ENCODE peak calls at places on chromosome 18, in nine cellular contexts. C, B, N, P, F, A, M, Y and Q are unnamed samples.

GRCh38 chr18:48754559-48754958 is 196.2 kb downstream of the SMAD7 start:
- DNase-seq in A (no peak), C (no peak), P (no peak), F (no peak), N (no peak), Y (no peak), B (no peak), M (no peak), Q (no peak)

GRCh38 chr18:48913201-48913600 is 37.6 kb downstream of the SMAD7 start:
- DNase-seq in B (no peak), C (no peak), Y (no peak), A (no peak), M (peak; percentile 9), P (peak; percentile 61), N (no peak), F (no peak), Q (no peak)

GRCh38 chr18:23331091-23331920 is 121.8 kb upstream of the RIOK3 start:
- DNase-seq in P (no peak), M (peak; percentile 72), F (no peak), B (no peak), Y (peak; percentile 46), C (no peak), N (no peak), A (peak; percentile 85), Q (no peak)

GRCh38 chr18:41783879-41784278 is 171.2 kb upstream of the PIK3C3 start:
- DNase-seq in F (no peak), B (no peak), Y (no peak), C (no peak), P (no peak), A (no peak), N (no peak), M (no peak), Q (no peak)

GRCh38 chr18:6521804-6522418 is 107.2 kb upstream of the L3MBTL4 start:
- DNase-seq in F (no peak), N (no peak), A (no peak), B (peak; percentile 61), M (peak; percentile 85), Y (peak; percentile 56), P (no peak), C (peak; percentile 13), Q (peak; percentile 63)

GRCh38 chr18:56696966-56697365 is 45.8 kb downstream of the WDR7 start:
- DNase-seq in N (no peak), M (peak; percentile 75), C (no peak), Y (peak; percentile 38), P (no peak), B (peak; percentile 9), F (no peak), A (no peak), Q (peak; percentile 7)

GRCh38 chr18:66640431-66640830 is 36.5 kb upstream of the CDH19 start:
- DNase-seq in C (peak; percentile 1), F (peak; percentile 44), M (peak; percentile 32), Y (peak; percentile 52), A (no peak), N (no peak), B (no peak), P (no peak), Q (peak; percentile 58)

GRCh38 chr18:25399554-25399953 is 47.6 kb upstream of the ZNF521 start:
- DNase-seq in A (no peak), F (no peak), M (peak; percentile 24), Y (peak; percentile 22), N (no peak), C (no peak), B (no peak), P (no peak), Q (no peak)

GRCh38 chr18:37243756-37244155 is 321.8 kb downstream of the CELF4 start:
- DNase-seq in Y (no peak), N (no peak), M (no peak), B (no peak), C (no peak), A (no peak), F (no peak), P (peak; percentile 36), Q (no peak)

GRCh38 chr18:25561923-25562322 is 210.0 kb upstream of the ZNF521 start:
- DNase-seq in N (no peak), F (no peak), Y (peak; percentile 3), M (peak; percentile 31), C (peak; percentile 5), P (no peak), B (peak; percentile 47), A (no peak), Q (peak; percentile 2)

GRCh38 chr18:10245517-10246175 is 208.8 kb upstream of the APCDD1 start:
- DNase-seq in A (no peak), Y (no peak), P (no peak), C (no peak), F (peak; percentile 52), N (no peak), B (no peak), M (no peak), Q (no peak)

GRCh38 chr18:48649231-48649630 is 110.4 kb downstream of the CTIF start:
- DNase-seq in M (no peak), N (no peak), A (no peak), Y (no peak), B (no peak), F (no peak), P (no peak), C (no peak), Q (no peak)

GRCh38 chr18:72107647-72108046 is 436.5 kb downstream of the CBLN2 start:
- DNase-seq in N (no peak), B (peak; percentile 4), P (no peak), C (no peak), F (no peak), Y (no peak), A (no peak), M (peak; percentile 64), Q (peak; percentile 1)

GRCh38 chr18:21664069-21664468 is 40.5 kb downstream of the ABHD3 start:
- DNase-seq in C (no peak), F (no peak), P (no peak), B (no peak), Y (no peak), M (peak; percentile 70), N (no peak), A (no peak), Q (no peak)

GRCh38 chr18:21672868-21673267 is 31.7 kb downstream of the ABHD3 start:
- DNase-seq in B (peak; percentile 18), M (peak; percentile 87), Y (peak; percentile 90), C (peak; percentile 93), F (peak; percentile 30), P (peak; percentile 62), N (no peak), A (peak; percentile 94), Q (peak; percentile 41)

GRCh38 chr18:21669736-21670135 is 34.8 kb downstream of the ABHD3 start:
- DNase-seq in B (no peak), F (no peak), A (peak; percentile 72), N (no peak), P (peak; percentile 66), M (peak; percentile 87), Y (peak; percentile 53), C (no peak), Q (no peak)
- H3K27ac ChIP-seq in B (no peak overlapping the region), F (no peak overlapping the region), A (peak overlapping the region; percentile 96), N (no peak overlapping the region), P (peak overlapping the region; percentile 84), M (peak overlapping the region; percentile 97), Y (no peak overlapping the region), C (no peak overlapping the region), Q (no peak overlapping the region)

DNA sequence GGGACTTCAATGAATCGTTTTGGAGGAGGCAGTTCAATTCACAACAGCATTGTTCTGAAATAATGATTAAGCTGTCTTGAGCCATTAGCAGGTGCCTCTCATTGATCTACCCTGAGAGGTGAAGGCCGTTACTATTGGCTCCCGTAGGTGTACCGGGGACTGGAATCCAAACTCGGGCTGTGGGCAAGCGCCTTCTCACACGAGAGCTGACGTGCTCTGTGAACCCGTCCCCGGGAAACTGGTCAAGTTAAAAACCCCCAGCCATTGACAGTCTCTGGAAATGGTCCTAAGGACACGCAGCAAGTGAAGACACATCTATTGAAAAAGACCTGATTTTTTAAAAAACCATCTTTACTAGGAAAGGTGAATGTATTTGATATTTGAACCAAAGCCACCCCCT is 8.1 kb upstream of the NFATC1 start:
- DNase-seq in C (no peak), A (no peak), N (no peak), F (no peak), Y (no peak), M (no peak), P (no peak), B (no peak), Q (no peak)
- H3K27me3 ChIP-seq in C (peaks cover 13% of the 10 kb centered on the region), A (peaks cover 50% of the 10 kb centered on the region), N (no peaks in the 10 kb centered on the region), F (peaks cover 58% of the 10 kb centered on the region), Y (peaks cover 4% of the 10 kb centered on the region), M (no peaks in the 10 kb centered on the region), P (no peaks in the 10 kb centered on the region), B (peaks cover 8% of the 10 kb centered on the region), Q (peaks cover 10% of the 10 kb centered on the region)

GRCh38 chr18:79934311-79935097 is 16.9 kb downstream of the SLC66A2 start:
- DNase-seq in C (no peak), A (no peak), P (peak; percentile 69), Y (no peak), M (peak; percentile 13), F (peak; percentile 65), B (no peak), N (no peak), Q (no peak)
- H3K4me3 ChIP-seq in C (no peak overlapping the region), A (no peak overlapping the region), P (no peak overlapping the region), Y (no peak overlapping the region), M (no peak overlapping the region), F (no peak overlapping the region), B (no peak overlapping the region), N (no peak overlapping the region), Q (no peak overlapping the region)

GRCh38 chr18:35458677-35459441 is 38.9 kb downstream of the INO80C start:
- DNase-seq in Y (peak; percentile 84), B (peak; percentile 76), A (peak; percentile 91), F (peak; percentile 69), N (no peak), M (peak; percentile 71), C (peak; percentile 35), P (peak; percentile 77), Q (peak; percentile 86)

GRCh38 chr18:35458271-35458670 is 39.5 kb downstream of the INO80C start:
- DNase-seq in Y (no peak), N (no peak), B (no peak), F (no peak), A (peak; percentile 41), C (no peak), P (no peak), M (peak; percentile 47), Q (no peak)

GRCh38 chr18:35454803-35455202 is 43.0 kb downstream of the INO80C start:
- DNase-seq in P (no peak), C (no peak), B (no peak), A (no peak), Y (no peak), M (no peak), N (no peak), F (no peak), Q (no peak)

GRCh38 chr18:35457140-35457704 is 40.5 kb downstream of the INO80C start:
- DNase-seq in M (peak; percentile 47), F (no peak), C (no peak), Y (peak; percentile 91), A (peak; percentile 76), B (no peak), N (no peak), P (no peak), Q (no peak)

DNA sequence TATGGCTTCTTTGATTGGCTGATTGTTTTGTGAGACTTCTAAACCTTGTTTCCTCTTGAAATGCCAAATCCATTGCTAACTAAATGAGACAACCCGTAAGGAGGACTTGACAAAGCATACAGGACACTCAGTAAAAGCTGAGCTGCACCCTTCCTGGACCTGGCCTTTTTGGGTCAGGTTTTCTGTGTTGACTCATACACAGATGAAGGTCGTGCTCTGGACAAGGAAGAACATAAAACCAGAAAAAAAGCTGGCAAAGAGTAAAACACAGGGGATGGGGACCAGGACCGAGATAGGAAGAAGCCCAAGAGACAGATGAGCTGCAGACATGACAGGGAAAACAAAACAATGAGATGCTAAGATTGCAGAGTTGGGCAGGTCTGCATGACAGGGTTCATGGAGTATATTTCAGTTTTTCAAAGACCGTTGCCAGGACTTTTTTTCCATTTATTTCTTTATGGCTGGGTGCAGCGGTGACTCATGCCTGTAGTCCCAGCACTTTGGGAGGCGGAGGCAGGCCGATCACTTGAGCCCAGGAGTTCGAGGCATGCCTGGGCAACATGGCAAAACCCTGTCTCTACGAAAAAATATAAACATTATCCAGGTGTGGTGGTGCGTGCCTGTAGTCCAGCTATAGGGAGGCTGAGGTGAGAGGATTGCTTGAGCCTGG is 41.4 kb downstream of the INO80C start:
- DNase-seq in F (no peak), Y (peak; percentile 83), A (peak; percentile 39), M (peak; percentile 39), P (peak; percentile 64), N (no peak), C (no peak), B (peak; percentile 55), Q (peak; percentile 73)
- H3K27ac ChIP-seq in F (peak overlapping the region; percentile 27), Y (peak overlapping the region; percentile 76), A (peak overlapping the region; percentile 47), M (peak overlapping the region; percentile 84), P (peak overlapping the region; percentile 43), N (no peak overlapping the region), C (no peak overlapping the region), B (no peak overlapping the region), Q (peak overlapping the region; percentile 45)